ENCODE peak calls at places on chromosomes 13 and 19, in ten cellular contexts. H is fibroblast of pulmonary artery, Q is heart left ventricle, W is spleen, B is MCF 10A, M is fibroblast of lung, N is endodermal cell, K is PC-3, D is left ventricle myocardium inferior, R is cardiac muscle cell. F is an unnamed sample.

GRCh38 chr13:29576581-29576980 is 18.9 kb downstream of the SLC7A1 start:
- DNase-seq in R (no peak), D (no peak), K (no peak), Q (no peak), H (no peak), B (no peak), N (no peak), W (no peak), M (no peak), F (no peak)

GRCh38 chr13:80116107-80116506 is 224.8 kb downstream of the SPRY2 start:
- DNase-seq in M (peak), B (peak), R (peak), Q (no peak), K (peak), N (no peak), W (no peak), D (no peak), H (peak), F (no peak)

GRCh38 chr13:50529154-50529882 is 314.2 kb downstream of the DLEU7 start:
- DNase-seq in K (peak), D (peak), R (peak), Q (peak), N (peak), H (peak), W (peak), M (peak), B (peak), F (peak)

GRCh38 chr19:36771275-36772231 is 1.1 kb downstream of the ZNF850 start:
- DNase-seq in Q (peak), M (peak), W (peak), N (peak), H (peak), R (peak), K (peak), D (peak), B (no peak), F (peak)

GRCh38 chr19:5691930-5692784 is 2.1 kb downstream of the RPL36 start:
- DNase-seq in Q (no peak), D (no peak), R (no peak), M (no peak), K (no peak), W (peak), H (no peak), B (peak), N (peak), F (no peak)

GRCh38 chr13:110433014-110433413 is 125.9 kb downstream of the COL4A2 start:
- DNase-seq in Q (peak), N (no peak), H (no peak), W (no peak), M (no peak), B (no peak), K (no peak), R (no peak), D (peak), F (no peak)

GRCh38 chr13:23617551-23618014 is 47.4 kb downstream of the TNFRSF19 start:
- DNase-seq in W (no peak), K (no peak), M (peak), N (no peak), H (peak), R (peak), D (no peak), Q (no peak), B (no peak), F (no peak)

GRCh38 chr19:55451522-55452380 is 8.7 kb upstream of the SHISA7 start:
- DNase-seq in N (peak), H (no peak), Q (no peak), M (no peak), W (no peak), D (no peak), K (no peak), R (no peak), B (no peak), F (no peak)

GRCh38 chr19:43439183-43440063 is 24.7 kb downstream of the TEX101 start:
- DNase-seq in N (no peak), K (peak), B (peak), H (peak), W (no peak), Q (no peak), D (no peak), M (peak), R (peak), F (no peak)

GRCh38 chr13:113553541-113554332 is 30.8 kb upstream of the TFDP1 start:
- DNase-seq in B (no peak), Q (no peak), W (peak), M (no peak), D (no peak), N (peak), K (no peak), H (no peak), R (no peak), F (peak)

GRCh38 chr13:110662105-110662504 is 43.8 kb downstream of the CARS2 start:
- DNase-seq in W (peak), M (no peak), D (no peak), Q (no peak), K (no peak), H (no peak), N (no peak), R (no peak), B (no peak), F (no peak)

GRCh38 chr13:109747524-109747923 is 38.9 kb downstream of the IRS2 start:
- DNase-seq in M (peak), Q (no peak), H (no peak), B (no peak), N (peak), R (no peak), W (no peak), D (no peak), K (peak), F (no peak)

GRCh38 chr13:71786815-71787214 is 80.2 kb downstream of the DACH1 start:
- DNase-seq in K (no peak), H (no peak), B (no peak), R (no peak), M (no peak), D (no peak), Q (no peak), N (no peak), W (no peak), F (no peak)

GRCh38 chr19:49790866-49791265 is 22.2 kb downstream of the FUZ start:
- DNase-seq in K (no peak), D (peak), N (no peak), R (peak), Q (no peak), B (no peak), M (peak), H (peak), W (no peak), F (no peak)

GRCh38 chr13:49625392-49626137 is 2.7 kb upstream of the ARL11 start:
- DNase-seq in B (peak), N (no peak), W (peak), Q (peak), D (peak), H (peak), R (peak), M (peak), K (no peak), F (peak)

GRCh38 chr19:532578-533484 is 1.3 kb downstream of the CDC34 start:
- DNase-seq in D (peak), H (peak), N (peak), R (peak), Q (peak), M (peak), W (peak), K (peak), B (peak), F (peak)

GRCh38 chr19:32104465-32105235 is 240.8 kb upstream of the ZNF507 start:
- DNase-seq in B (peak), R (peak), D (no peak), M (peak), Q (no peak), W (no peak), N (no peak), H (no peak), K (peak), F (no peak)
- TF ChIP-seq CTCF in B (no peak), R (no peak), D (no peak), M (no peak), Q (no peak), W (no peak), N (peak), H (no peak), K (no peak), F (no peak)

GRCh38 chr19:15317392-15318011 is 14.8 kb downstream of the BRD4 start:
- DNase-seq in D (no peak), B (no peak), W (no peak), R (peak), N (no peak), M (peak), K (no peak), H (peak), Q (no peak), F (no peak)
- TF ChIP-seq CTCF in D (no peak), B (no peak), W (no peak), R (no peak), N (no peak), M (no peak), K (no peak), H (no peak), Q (no peak), F (no peak)

GRCh38 chr19:47703301-47703700 is 9.9 kb upstream of the EHD2 start:
- DNase-seq in M (no peak), W (no peak), R (no peak), Q (no peak), H (no peak), B (no peak), K (no peak), N (no peak), D (no peak), F (no peak)

GRCh38 chr19:47711652-47712239 is 1.5 kb upstream of the EHD2 start:
- DNase-seq in N (no peak), B (no peak), Q (no peak), H (no peak), M (no peak), K (no peak), W (no peak), D (no peak), R (no peak), F (no peak)

GRCh38 chr19:47704024-47704423 is 9.2 kb upstream of the EHD2 start:
- DNase-seq in N (no peak), W (no peak), M (peak), H (peak), Q (no peak), R (peak), K (no peak), D (no peak), B (peak), F (no peak)

GRCh38 chr19:47704656-47705055 is 8.6 kb upstream of the EHD2 start:
- DNase-seq in W (no peak), K (peak), Q (no peak), N (no peak), D (no peak), H (no peak), B (no peak), R (no peak), M (no peak), F (no peak)

GRCh38 chr19:47707135-47707925 is 5.9 kb upstream of the EHD2 start:
- DNase-seq in D (peak), R (peak), H (peak), N (peak), M (peak), W (peak), B (peak), Q (peak), K (peak), F (peak)
- TF ChIP-seq CTCF in D (peak), R (peak), H (peak), N (peak), M (peak), W (peak), B (peak), Q (peak), K (peak), F (peak)

GRCh38 chr13:93227906-93228801 is 1.5 kb downstream of the GPC6 start:
- DNase-seq in K (peak), M (peak), R (peak), Q (peak), B (peak), N (peak), D (peak), H (peak), W (no peak), F (peak)

GRCh38 chr13:93225610-93226009 is 997 bp upstream of the GPC6 start:
- DNase-seq in W (no peak), N (no peak), Q (no peak), H (no peak), K (peak), B (no peak), R (no peak), M (no peak), D (no peak), F (no peak)

GRCh38 chr13:93226623-93227279 is at the start of gene GPC6:
- DNase-seq in Q (no peak), H (peak), W (no peak), M (peak), N (peak), K (peak), D (no peak), B (peak), R (peak), F (peak)

GRCh38 chr13:93226065-93226622 is 463 bp upstream of the GPC6 start:
- DNase-seq in R (no peak), W (no peak), Q (no peak), B (no peak), N (no peak), K (no peak), H (no peak), D (no peak), M (no peak), F (no peak)

GRCh38 chr13:93227280-93227905 is 786 bp downstream of the GPC6 start:
- DNase-seq in K (peak), B (peak), N (peak), W (no peak), D (no peak), Q (peak), R (peak), M (peak), H (peak), F (no peak)
- TF ChIP-seq CTCF in K (no peak), B (no peak), N (no peak), W (no peak), D (no peak), Q (no peak), R (no peak), M (no peak), H (peak), F (no peak)

GRCh38 chr19:58020129-58020528 is 13.7 kb upstream of the ZSCAN1 start:
- DNase-seq in K (no peak), M (no peak), D (no peak), Q (no peak), B (no peak), N (no peak), H (no peak), R (no peak), W (no peak), F (no peak)

GRCh38 chr19:58020985-58021384 is 12.8 kb upstream of the ZSCAN1 start:
- DNase-seq in B (peak), D (no peak), N (no peak), H (no peak), W (peak), M (no peak), Q (no peak), R (no peak), K (no peak), F (no peak)

GRCh38 chr19:58024661-58025060 is 9.2 kb upstream of the ZSCAN1 start:
- DNase-seq in R (no peak), H (no peak), N (no peak), K (no peak), M (no peak), Q (no peak), D (no peak), W (no peak), B (no peak), F (no peak)

GRCh38 chr19:58022283-58022660 is 11.6 kb upstream of the ZSCAN1 start:
- DNase-seq in N (no peak), H (no peak), D (no peak), Q (no peak), M (no peak), B (no peak), W (peak), R (no peak), K (no peak), F (no peak)

GRCh38 chr19:58021541-58022282 is 12.1 kb upstream of the ZSCAN1 start:
- DNase-seq in M (peak), D (no peak), W (peak), B (no peak), R (peak), Q (peak), K (no peak), N (peak), H (peak), F (peak)
- TF ChIP-seq CTCF in M (peak), D (peak), W (peak), B (no peak), R (peak), Q (peak), K (peak), N (peak), H (peak), F (peak)

DNA sequence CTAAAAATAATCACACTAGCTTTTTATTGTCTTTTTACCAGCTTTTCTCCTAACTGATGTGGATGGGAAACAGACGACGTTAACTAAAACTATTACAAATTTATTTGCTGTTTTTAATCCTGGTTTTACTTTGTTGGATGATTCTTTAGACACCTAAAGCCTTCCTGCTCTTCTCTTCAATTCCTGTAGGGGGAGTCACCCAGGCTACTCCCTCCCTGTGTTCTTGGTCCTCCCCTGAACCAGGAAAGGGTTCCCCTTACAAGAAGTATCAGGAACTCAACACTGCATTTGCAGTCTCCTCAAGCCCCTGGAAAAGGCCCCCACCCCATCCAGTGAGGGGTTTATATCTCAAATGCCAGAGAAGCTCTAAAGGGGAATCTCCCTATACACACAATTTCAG is 206.1 kb downstream of the SUCLA2 start:
- DNase-seq in R (peak), D (no peak), M (peak), W (no peak), K (peak), Q (no peak), H (peak), N (no peak), B (peak), F (no peak)
- TF ChIP-seq CTCF in R (peak), D (peak), M (peak), W (no peak), K (peak), Q (no peak), H (peak), N (peak), B (peak), F (peak)

GRCh38 chr19:28018499-28018898 is 1194.5 kb downstream of the UQCRFS1 start:
- DNase-seq in Q (no peak), N (no peak), M (no peak), D (no peak), K (no peak), B (no peak), W (no peak), H (no peak), R (no peak), F (no peak)

GRCh38 chr19:28019371-28019770 is 1193.6 kb downstream of the UQCRFS1 start:
- DNase-seq in K (no peak), W (no peak), N (no peak), D (no peak), R (no peak), Q (no peak), H (no peak), M (no peak), B (no peak), F (no peak)

GRCh38 chr19:28012361-28012760 is 1200.6 kb downstream of the UQCRFS1 start:
- DNase-seq in R (no peak), B (no peak), H (no peak), N (peak), W (no peak), Q (no peak), M (no peak), K (no peak), D (no peak), F (no peak)

GRCh38 chr19:28010656-28011055 is 1202.3 kb downstream of the UQCRFS1 start:
- DNase-seq in H (no peak), D (no peak), W (no peak), B (no peak), N (no peak), Q (no peak), M (no peak), K (no peak), R (peak), F (no peak)

GRCh38 chr19:28014821-28015405 is 1198.0 kb downstream of the UQCRFS1 start:
- DNase-seq in B (no peak), D (no peak), Q (no peak), R (no peak), N (no peak), K (no peak), W (no peak), M (no peak), H (no peak), F (no peak)
- TF ChIP-seq CTCF in B (no peak), D (no peak), Q (no peak), R (no peak), N (no peak), K (no peak), W (no peak), M (no peak), H (no peak), F (no peak)

DNA sequence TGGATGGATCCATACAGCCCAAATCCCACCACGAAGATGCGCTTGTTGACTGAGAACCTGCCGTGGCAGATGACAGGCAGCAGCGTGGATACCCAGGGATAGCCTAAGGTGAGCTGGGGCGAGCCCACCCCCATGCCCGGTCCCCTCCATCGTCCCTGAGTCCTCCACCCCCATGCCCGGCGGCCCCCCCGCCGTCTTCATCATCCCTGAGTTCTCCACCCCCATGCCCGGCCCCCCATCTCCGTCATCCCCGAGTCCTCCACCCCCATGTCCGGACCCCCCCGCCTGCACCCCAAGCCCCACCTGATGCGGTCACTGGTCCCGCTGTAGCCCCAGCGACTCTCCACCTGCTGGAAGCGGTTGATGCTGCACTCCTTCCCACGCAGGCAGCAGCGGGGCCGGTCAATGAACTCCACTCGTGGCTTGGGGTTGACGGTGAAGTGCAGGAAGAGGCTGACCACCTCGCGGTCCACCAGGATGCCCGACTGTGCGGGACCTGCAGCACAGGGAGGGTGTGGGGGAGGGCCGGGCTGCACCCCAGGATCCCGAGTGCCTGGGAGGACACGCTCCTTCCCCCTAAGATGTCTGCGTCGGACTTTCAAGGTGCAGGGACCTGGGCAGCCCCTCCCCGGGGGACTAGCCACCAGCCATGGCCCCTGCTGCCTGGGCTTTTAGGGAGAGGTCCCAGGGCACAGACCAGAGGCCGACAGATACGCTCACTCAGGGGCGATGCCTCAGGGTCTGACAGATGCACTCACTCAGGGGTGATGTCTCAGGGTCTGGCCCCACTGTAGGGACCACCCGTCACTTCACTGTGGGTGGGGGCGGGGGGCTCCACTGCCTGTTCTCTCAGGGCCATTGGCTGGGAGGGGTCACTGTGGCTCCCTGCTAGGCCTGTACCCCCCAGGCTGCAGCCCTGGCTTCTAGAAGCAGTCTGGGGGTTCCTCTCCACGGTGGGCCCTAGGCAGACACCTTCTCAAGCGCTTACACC is 28.0 kb downstream of the BTBD2 start:
- DNase-seq in N (peak), B (no peak), D (no peak), K (no peak), W (peak), M (no peak), R (no peak), Q (no peak), H (no peak), F (no peak)
- TF ChIP-seq CTCF in N (peak), B (no peak), D (no peak), K (no peak), W (no peak), M (no peak), R (no peak), Q (no peak), H (no peak), F (no peak)